ENCODE peak calls at places on chromosomes 1 and 21, in four cellular contexts. One of them, this sample, is unnamed.

GRCh38 chr1:147072371-147073061 is 99.8 kb downstream of the PRKAB2 start:
- DNase-seq in WTC11: peak
- DNase-seq in K562: no peak
- DNase-seq in SK-N-SH: peak
- DNase-seq in this sample: no peak

GRCh38 chr1:202224453-202224852 is 30.9 kb downstream of the LGR6 start:
- DNase-seq in WTC11: no peak
- DNase-seq in SK-N-SH: no peak
- DNase-seq in K562: no peak
- DNase-seq in this sample: no peak

GRCh38 chr1:107139833-107140702 is 771 bp upstream of the NTNG1 start:
- DNase-seq in WTC11: peak
- DNase-seq in SK-N-SH: peak
- DNase-seq in K562: no peak
- DNase-seq in this sample: peak

GRCh38 chr1:54342764-54343687 is 63.2 kb downstream of the SSBP3 start:
- DNase-seq in SK-N-SH: no peak
- DNase-seq in K562: no peak
- DNase-seq in WTC11: no peak
- DNase-seq in this sample: no peak

GRCh38 chr1:201565024-201565730 is 26.2 kb downstream of the NAV1 start:
- DNase-seq in K562: no peak
- DNase-seq in WTC11: no peak
- DNase-seq in SK-N-SH: no peak
- DNase-seq in this sample: no peak

GRCh38 chr1:1421147-1421906 is at the start of gene ANKRD65:
- DNase-seq in WTC11: peak
- DNase-seq in SK-N-SH: peak
- DNase-seq in K562: no peak
- DNase-seq in this sample: no peak

GRCh38 chr1:204867203-204867602 is 3.5 kb upstream of the NFASC start:
- DNase-seq in WTC11: no peak
- DNase-seq in K562: no peak
- DNase-seq in SK-N-SH: no peak
- DNase-seq in this sample: no peak

GRCh38 chr1:235597867-235598553 is 51.6 kb downstream of the GNG4 start:
- DNase-seq in K562: peak
- DNase-seq in WTC11: no peak
- DNase-seq in SK-N-SH: no peak
- DNase-seq in this sample: no peak

GRCh38 chr1:87039096-87039495 is 124.7 kb downstream of the HS2ST1 start:
- DNase-seq in SK-N-SH: no peak
- DNase-seq in K562: no peak
- DNase-seq in WTC11: no peak
- DNase-seq in this sample: no peak

GRCh38 chr21:20994790-20995189 is 3.4 kb upstream of the NCAM2 start:
- DNase-seq in WTC11: no peak
- DNase-seq in SK-N-SH: no peak
- DNase-seq in K562: no peak
- DNase-seq in this sample: no peak

GRCh38 chr1:57747818-57748217 is 324.0 kb upstream of the DAB1 start:
- DNase-seq in K562: no peak
- DNase-seq in SK-N-SH: no peak
- DNase-seq in WTC11: no peak
- DNase-seq in this sample: no peak

GRCh38 chr1:8276173-8276914 is 41.6 kb upstream of the SLC45A1 start:
- DNase-seq in K562: peak
- DNase-seq in WTC11: no peak
- DNase-seq in SK-N-SH: no peak
- DNase-seq in this sample: no peak

GRCh38 chr1:9890224-9890731 is 19.8 kb downstream of the CTNNBIP1 start:
- DNase-seq in SK-N-SH: no peak
- DNase-seq in K562: peak
- DNase-seq in WTC11: no peak
- DNase-seq in this sample: no peak

GRCh38 chr1:235056937-235057336 is 71.7 kb downstream of the TOMM20 start:
- DNase-seq in WTC11: no peak
- DNase-seq in K562: peak
- DNase-seq in SK-N-SH: no peak
- DNase-seq in this sample: no peak

GRCh38 chr1:242800521-242800920 is 276.0 kb upstream of the PLD5 start:
- DNase-seq in SK-N-SH: no peak
- DNase-seq in WTC11: no peak
- DNase-seq in K562: no peak
- DNase-seq in this sample: no peak

GRCh38 chr1:21301794-21302440 is 11.7 kb upstream of the ECE1 start:
- DNase-seq in K562: no peak
- DNase-seq in WTC11: no peak
- DNase-seq in SK-N-SH: no peak
- DNase-seq in this sample: no peak

GRCh38 chr1:236425031-236425663 is 31.1 kb downstream of the EDARADD start:
- DNase-seq in SK-N-SH: no peak
- DNase-seq in K562: peak
- DNase-seq in WTC11: peak
- DNase-seq in this sample: no peak

GRCh38 chr1:117093091-117093534 is 28.4 kb downstream of the TRIM45 start:
- DNase-seq in WTC11: no peak
- DNase-seq in K562: peak
- DNase-seq in SK-N-SH: no peak
- DNase-seq in this sample: peak
- TF ChIP-seq TEAD4 in WTC11: no peak
- TF ChIP-seq TEAD4 in K562: peak
- TF ChIP-seq TEAD4 in SK-N-SH: peak
- TF ChIP-seq TEAD4 in this sample: peak

GRCh38 chr1:181396171-181396670 is 87.1 kb upstream of the CACNA1E start:
- DNase-seq in SK-N-SH: no peak
- DNase-seq in K562: no peak
- DNase-seq in WTC11: no peak
- DNase-seq in this sample: no peak
- TF ChIP-seq TEAD4 in SK-N-SH: no peak
- TF ChIP-seq TEAD4 in K562: no peak
- TF ChIP-seq TEAD4 in WTC11: no peak
- TF ChIP-seq TEAD4 in this sample: no peak

GRCh38 chr1:44033756-44034155 is 2.5 kb upstream of the SLC6A9 start:
- DNase-seq in K562: no peak
- DNase-seq in SK-N-SH: peak
- DNase-seq in WTC11: no peak
- DNase-seq in this sample: no peak

GRCh38 chr1:44033041-44033575 is 1.8 kb upstream of the SLC6A9 start:
- DNase-seq in K562: no peak
- DNase-seq in WTC11: no peak
- DNase-seq in SK-N-SH: no peak
- DNase-seq in this sample: no peak

GRCh38 chr1:44031051-44031899 is at the start of gene SLC6A9:
- DNase-seq in K562: peak
- DNase-seq in WTC11: peak
- DNase-seq in SK-N-SH: peak
- DNase-seq in this sample: peak

GRCh38 chr1:44030606-44031050 is 634 bp downstream of the SLC6A9 start:
- DNase-seq in SK-N-SH: peak
- DNase-seq in K562: peak
- DNase-seq in WTC11: peak
- DNase-seq in this sample: no peak

DNA sequence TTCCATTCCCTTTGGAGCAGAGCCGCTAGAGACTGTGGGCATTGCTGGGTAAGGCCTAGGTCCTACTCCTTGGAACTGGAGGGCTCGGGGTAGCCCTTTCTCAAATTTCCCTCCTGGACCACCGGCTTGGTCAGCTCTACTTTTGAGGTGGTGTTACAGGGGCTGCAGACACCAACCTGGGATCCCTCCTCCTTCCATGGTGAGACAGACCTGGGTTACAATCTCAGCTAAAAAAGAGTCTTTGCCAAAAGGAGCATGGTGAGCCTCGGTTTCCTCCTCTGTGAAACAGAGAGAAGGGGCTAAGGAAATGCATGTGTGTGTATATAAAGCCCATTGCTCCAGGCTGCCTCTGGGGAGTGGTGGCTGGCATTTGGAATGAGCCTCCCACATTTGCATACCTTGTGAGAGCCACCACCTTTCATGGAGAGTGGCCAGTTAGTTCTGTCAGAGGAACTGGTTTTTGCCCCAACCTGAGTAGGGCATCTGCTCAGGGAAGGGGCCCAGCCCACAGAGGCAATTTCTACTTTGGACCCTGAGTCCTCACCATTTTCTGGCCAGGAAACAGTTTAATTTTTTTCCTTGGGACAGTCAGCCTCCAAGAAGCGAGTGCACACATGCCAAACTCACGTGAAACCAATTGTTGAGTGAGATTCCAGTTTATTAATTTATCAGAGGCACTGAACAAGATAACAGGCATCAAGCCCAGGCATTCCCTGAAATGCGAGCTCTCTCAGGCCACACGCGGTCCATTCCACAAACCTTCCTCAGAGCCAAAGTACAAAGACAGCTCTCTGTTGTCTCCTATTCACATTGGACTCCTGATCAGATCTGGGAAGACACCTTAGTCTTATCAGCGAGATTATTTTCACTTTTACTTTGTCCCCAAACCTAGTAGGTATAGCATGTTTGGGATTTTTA is 897 bp upstream of the SLC6A9 start:
- DNase-seq in SK-N-SH: peak
- DNase-seq in K562: no peak
- DNase-seq in WTC11: no peak
- DNase-seq in this sample: no peak
- TF ChIP-seq TEAD4 in SK-N-SH: no peak
- TF ChIP-seq TEAD4 in K562: no peak
- TF ChIP-seq TEAD4 in WTC11: no peak
- TF ChIP-seq TEAD4 in this sample: peak

GRCh38 chr1:47194314-47194713 is 4.5 kb upstream of the PDZK1IP1 start:
- DNase-seq in K562: peak
- DNase-seq in SK-N-SH: no peak
- DNase-seq in WTC11: no peak
- DNase-seq in this sample: no peak

GRCh38 chr1:47191940-47192457 is 2.2 kb upstream of the PDZK1IP1 start:
- DNase-seq in SK-N-SH: no peak
- DNase-seq in WTC11: no peak
- DNase-seq in K562: no peak
- DNase-seq in this sample: peak

GRCh38 chr1:47190807-47191206 is 971 bp upstream of the PDZK1IP1 start:
- DNase-seq in WTC11: no peak
- DNase-seq in K562: no peak
- DNase-seq in SK-N-SH: no peak
- DNase-seq in this sample: no peak

GRCh38 chr1:47189844-47190562 is at the start of gene PDZK1IP1:
- DNase-seq in SK-N-SH: no peak
- DNase-seq in WTC11: peak
- DNase-seq in K562: peak
- DNase-seq in this sample: no peak

DNA sequence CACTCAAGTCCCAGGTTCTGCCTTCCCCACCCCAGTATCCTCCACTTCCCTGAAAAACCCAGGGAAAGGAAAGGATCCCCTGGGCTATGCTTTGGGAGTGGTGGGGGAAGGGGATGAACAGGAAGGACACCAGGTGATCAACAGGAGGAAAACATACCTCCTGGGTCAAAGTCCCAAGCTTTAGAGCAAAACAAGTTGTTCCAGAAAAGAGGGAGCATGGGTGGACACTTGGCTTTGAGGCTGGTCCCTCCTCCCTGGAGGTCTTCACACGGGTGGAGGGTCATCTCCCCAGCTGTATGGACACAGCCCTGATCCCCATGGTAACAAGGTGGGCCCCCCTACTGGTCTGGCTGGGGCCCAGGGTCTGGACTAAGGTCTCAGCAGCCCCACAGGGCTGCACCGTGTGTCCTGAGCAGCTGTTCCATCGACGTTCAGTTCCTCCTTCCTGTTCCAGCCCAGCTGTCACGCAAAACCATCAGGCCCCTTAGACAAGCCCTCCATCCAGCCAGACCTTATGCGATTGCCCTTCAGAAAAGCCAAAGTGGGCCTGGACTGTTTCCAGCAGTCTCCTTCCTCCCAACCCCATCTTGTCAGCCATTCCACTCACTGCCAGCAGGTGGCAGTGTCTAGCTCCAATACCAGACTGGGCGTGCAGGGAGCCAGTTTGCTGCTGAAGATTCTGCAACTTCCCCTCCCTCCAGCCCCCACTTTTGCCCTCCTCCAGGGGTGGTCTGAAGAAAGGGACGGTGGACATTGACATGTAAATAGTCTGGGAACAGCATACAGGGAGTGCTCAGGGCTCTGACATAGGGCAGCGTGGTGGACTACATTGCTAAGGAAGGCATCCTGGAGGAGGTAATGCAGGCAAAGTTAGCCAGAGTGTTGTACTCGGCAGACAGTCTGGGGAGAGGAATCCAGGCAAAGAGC is 2.9 kb upstream of the PDZK1IP1 start:
- DNase-seq in SK-N-SH: peak
- DNase-seq in WTC11: peak
- DNase-seq in K562: peak
- DNase-seq in this sample: peak
- TF ChIP-seq TEAD4 in SK-N-SH: no peak
- TF ChIP-seq TEAD4 in WTC11: no peak
- TF ChIP-seq TEAD4 in K562: no peak
- TF ChIP-seq TEAD4 in this sample: peak

GRCh38 chr1:233327938-233328660 is 575 bp downstream of the MAP3K21 start:
- DNase-seq in K562: no peak
- DNase-seq in SK-N-SH: peak
- DNase-seq in WTC11: peak
- DNase-seq in this sample: peak
- TF ChIP-seq TEAD4 in K562: no peak
- TF ChIP-seq TEAD4 in SK-N-SH: no peak
- TF ChIP-seq TEAD4 in WTC11: no peak
- TF ChIP-seq TEAD4 in this sample: no peak

DNA sequence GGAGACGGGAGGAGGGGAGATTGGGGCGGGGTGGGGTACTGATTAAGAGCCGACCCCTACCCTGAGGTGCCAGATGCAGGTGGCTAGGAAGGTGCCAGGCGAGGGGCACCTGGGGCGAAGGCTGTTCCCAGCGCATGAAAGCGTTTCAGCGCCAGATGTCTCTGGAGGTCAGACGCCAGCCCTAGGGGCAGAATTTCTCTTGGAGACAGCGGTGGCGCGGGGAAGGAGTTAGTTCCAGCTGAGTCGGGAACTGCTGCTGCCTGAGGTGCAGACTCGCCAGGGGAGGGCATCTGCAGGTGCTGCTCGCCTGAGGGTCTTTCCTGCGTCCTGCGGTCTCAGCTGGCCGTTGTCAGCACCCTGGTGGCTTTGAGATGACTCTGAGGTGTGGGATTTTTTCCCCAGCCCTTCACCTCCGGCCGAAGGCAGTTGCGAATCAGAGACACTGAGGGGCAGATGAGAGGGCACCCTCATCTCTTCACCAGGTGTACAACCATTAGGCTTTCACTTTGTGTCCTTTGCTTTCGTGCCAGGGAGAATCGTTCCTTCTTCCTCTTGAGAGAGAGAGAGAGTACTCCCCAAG is 539 bp downstream of the CGN start:
- DNase-seq in SK-N-SH: peak
- DNase-seq in K562: peak
- DNase-seq in WTC11: peak
- DNase-seq in this sample: no peak
- TF ChIP-seq TEAD4 in SK-N-SH: no peak
- TF ChIP-seq TEAD4 in K562: no peak
- TF ChIP-seq TEAD4 in WTC11: no peak
- TF ChIP-seq TEAD4 in this sample: no peak

GRCh38 chr1:186112280-186112679 is 262.8 kb downstream of the TPR start:
- DNase-seq in SK-N-SH: no peak
- DNase-seq in K562: peak
- DNase-seq in WTC11: no peak
- DNase-seq in this sample: no peak
- TF ChIP-seq TEAD4 in SK-N-SH: no peak
- TF ChIP-seq TEAD4 in K562: no peak
- TF ChIP-seq TEAD4 in WTC11: no peak
- TF ChIP-seq TEAD4 in this sample: no peak

GRCh38 chr1:100921110-100921706 is 25.3 kb downstream of the SLC30A7 start:
- DNase-seq in K562: peak
- DNase-seq in WTC11: no peak
- DNase-seq in SK-N-SH: peak
- DNase-seq in this sample: no peak
- TF ChIP-seq TEAD4 in K562: no peak
- TF ChIP-seq TEAD4 in WTC11: no peak
- TF ChIP-seq TEAD4 in SK-N-SH: no peak
- TF ChIP-seq TEAD4 in this sample: no peak